ENCODE peak calls at places on chromosomes 7 and 10, in ten cellular contexts. L is HCT116, X is A549, Y is suprapubic skin, D is H1, K is right lobe of liver, F is heart left ventricle, P is stomach, N is body of pancreas, O is IMR-90. E is an unnamed sample.

GRCh38 chr7:143068446-143068845 is 16.3 kb downstream of the OR6V1 start:
- DNase-seq in Y (no peak), P (no peak), D (no peak), N (no peak), O (no peak), L (no peak), K (no peak), F (no peak), X (no peak), E (no peak)

GRCh38 chr7:106262268-106262881 is 22.4 kb downstream of the NAMPT start:
- DNase-seq in F (no peak), O (no peak), N (no peak), L (no peak), Y (no peak), K (no peak), D (no peak), X (no peak), P (no peak), E (no peak)

GRCh38 chr10:104254493-104255243 is at the start of gene GSTO1:
- DNase-seq in F (peak), L (peak), K (peak), Y (peak), O (peak), N (peak), P (peak), X (peak), D (no peak), E (peak)

GRCh38 chr7:142642316-142642715 is 107.0 kb upstream of the PRSS1 start:
- DNase-seq in Y (no peak), O (no peak), L (no peak), K (no peak), F (no peak), X (no peak), P (no peak), D (no peak), N (no peak), E (no peak)

GRCh38 chr10:5533098-5533731 is 8.5 kb downstream of the CALML3 start:
- DNase-seq in D (no peak), O (no peak), X (no peak), Y (peak), N (no peak), K (no peak), L (no peak), P (no peak), F (peak), E (peak)

GRCh38 chr10:76071638-76072317 is 640.4 kb downstream of the LRMDA start:
- DNase-seq in P (no peak), F (no peak), X (no peak), L (no peak), Y (no peak), K (no peak), N (no peak), D (no peak), O (no peak), E (no peak)

GRCh38 chr10:50417906-50418697 is 166.8 kb upstream of the ASAH2 start:
- DNase-seq in N (peak), D (peak), X (peak), P (peak), K (peak), Y (peak), O (peak), F (peak), L (peak), E (peak)

GRCh38 chr10:33878238-33878637 is 543.8 kb upstream of the NRP1 start:
- DNase-seq in Y (no peak), O (no peak), F (no peak), L (no peak), K (no peak), D (no peak), X (no peak), N (no peak), P (no peak), E (no peak)

GRCh38 chr10:3165196-3165595 is 7.4 kb downstream of the PITRM1 start:
- DNase-seq in O (no peak), K (no peak), D (no peak), N (no peak), P (no peak), L (no peak), Y (no peak), F (no peak), X (no peak), E (no peak)

GRCh38 chr7:25117226-25118047 is 7.6 kb downstream of the CYCS start:
- DNase-seq in X (no peak), P (no peak), K (no peak), L (no peak), D (no peak), Y (no peak), F (no peak), O (peak), N (no peak), E (no peak)

GRCh38 chr7:156640949-156641485 is 443 bp downstream of the RNF32 start:
- DNase-seq in L (peak), K (no peak), Y (no peak), D (no peak), F (peak), X (peak), P (peak), N (peak), O (peak), E (no peak)

GRCh38 chr10:131092876-131093275 is 218.6 kb downstream of the TCERG1L start:
- DNase-seq in L (no peak), O (no peak), X (no peak), Y (no peak), D (no peak), F (no peak), K (no peak), N (no peak), P (no peak), E (no peak)

GRCh38 chr10:15759265-15759664 is 39.5 kb upstream of the ITGA8 start:
- DNase-seq in L (no peak), D (no peak), K (no peak), O (no peak), N (no peak), F (no peak), Y (no peak), X (no peak), P (no peak), E (no peak)

GRCh38 chr7:50397971-50398324 is 52.2 kb downstream of the FIGNL1 start:
- DNase-seq in L (no peak), D (no peak), O (no peak), Y (no peak), P (no peak), N (no peak), F (no peak), X (no peak), K (no peak), E (no peak)

GRCh38 chr10:79127151-79127961 is 58.6 kb downstream of the ZMIZ1 start:
- DNase-seq in P (peak), L (peak), K (peak), Y (peak), N (peak), F (peak), O (peak), D (peak), X (peak), E (peak)

GRCh38 chr7:151403764-151404163 is 6.1 kb downstream of the WDR86 start:
- DNase-seq in Y (no peak), O (no peak), X (no peak), N (no peak), F (no peak), P (no peak), L (peak), D (no peak), K (no peak), E (no peak)

GRCh38 chr10:10320981-10321380 is 696.7 kb upstream of the CELF2 start:
- DNase-seq in F (no peak), N (no peak), X (no peak), Y (no peak), L (no peak), K (no peak), P (no peak), O (peak), D (no peak), E (no peak)

GRCh38 chr7:32244806-32245345 is 174.7 kb upstream of the PDE1C start:
- DNase-seq in L (no peak), F (no peak), N (no peak), X (no peak), P (no peak), O (no peak), K (no peak), D (no peak), Y (no peak), E (no peak)

GRCh38 chr7:96089511-96089910 is 232.4 kb downstream of the SLC25A13 start:
- DNase-seq in O (no peak), D (no peak), N (no peak), L (no peak), K (no peak), F (no peak), P (no peak), X (no peak), Y (no peak), E (no peak)

GRCh38 chr7:104175336-104175984 is 32.4 kb downstream of the ORC5 start:
- DNase-seq in K (no peak), O (peak), Y (no peak), D (no peak), X (no peak), L (no peak), F (no peak), N (no peak), P (no peak), E (no peak)

GRCh38 chr7:89511900-89512299 is 642.4 kb upstream of the STEAP1 start:
- DNase-seq in P (no peak), Y (no peak), K (no peak), X (no peak), N (no peak), L (no peak), F (no peak), D (no peak), O (no peak), E (no peak)

GRCh38 chr7:81244213-81244612 is 325.4 kb upstream of the SEMA3C start:
- DNase-seq in N (no peak), F (no peak), Y (no peak), O (peak), L (peak), K (no peak), P (no peak), X (no peak), D (no peak), E (no peak)

GRCh38 chr7:47819054-47819920 is 129.0 kb downstream of the PKD1L1 start:
- DNase-seq in X (peak), K (peak), D (no peak), P (peak), Y (no peak), N (peak), F (no peak), L (peak), O (peak), E (peak)

GRCh38 chr10:23171232-23171876 is 20.8 kb upstream of the PTF1A start:
- DNase-seq in X (peak), K (no peak), Y (no peak), L (no peak), D (no peak), N (peak), O (peak), P (no peak), F (no peak), E (no peak)

GRCh38 chr7:99325597-99326407 is at the start of gene ARPC1A:
- DNase-seq in X (peak), K (peak), N (peak), D (peak), Y (peak), L (peak), O (peak), P (peak), F (peak), E (peak)
- TF ChIP-seq POLR2A in X (peak), K (peak), N (peak), D (peak), Y (peak), L (peak), O (peak), P (no peak), F (no peak), E (no peak)

DNA sequence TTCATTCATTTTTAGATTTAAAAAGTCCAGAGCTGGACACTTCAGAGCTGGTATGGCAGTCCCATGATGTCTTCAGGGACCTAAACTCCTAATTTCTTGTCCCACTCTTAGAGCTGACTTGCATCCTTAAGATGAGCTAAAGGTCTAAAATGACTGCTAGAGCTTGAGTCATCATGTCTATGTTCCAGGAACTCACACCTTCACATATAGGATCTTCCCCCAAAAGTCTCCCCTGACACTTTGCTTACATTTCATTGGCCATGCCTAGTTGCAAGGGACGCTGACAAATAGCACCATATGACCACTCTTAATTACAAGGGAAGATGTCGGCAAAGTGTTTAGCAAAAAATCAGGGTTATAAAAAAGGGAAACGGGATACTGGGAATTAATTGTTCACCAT is 10.4 kb upstream of the AOAH start:
- DNase-seq in F (no peak), K (no peak), L (no peak), P (no peak), Y (no peak), N (no peak), X (no peak), D (no peak), O (no peak), E (no peak)
- TF ChIP-seq CTCF in F (no peak), K (no peak), L (no peak), P (no peak), Y (no peak), N (no peak), X (no peak), D (no peak), O (no peak), E (no peak)

GRCh38 chr7:125927556-125927955 is 997.9 kb upstream of the POT1 start:
- DNase-seq in O (no peak), F (no peak), K (no peak), X (no peak), P (no peak), L (no peak), D (no peak), N (no peak), Y (no peak), E (no peak)
- H3K4me3 ChIP-seq in O (no peak), F (no peak), K (no peak), X (no peak), P (no peak), L (no peak), D (no peak), N (no peak), Y (no peak), E (no peak)

GRCh38 chr10:133378251-133379096 is 588 bp upstream of the PAOX start:
- DNase-seq in L (no peak), N (peak), X (peak), O (peak), P (peak), D (no peak), K (peak), Y (no peak), F (peak), E (no peak)
- TF ChIP-seq POLR2A in L (no peak), N (peak), X (peak), O (no peak), P (no peak), D (no peak), K (peak), Y (no peak), F (no peak), E (no peak)

E was measured in lower leg skin.